ENCODE peak calls at places on chromosomes 13 and 19, in four cellular contexts. One of them, this sample, is unnamed.

GRCh38 chr13:37690361-37690760 is 91.8 kb upstream of the POSTN start:
- DNase-seq in tibial nerve: no peak
- DNase-seq in A549: no peak
- DNase-seq in neural progenitor cell: no peak
- DNase-seq in this sample: no peak

GRCh38 chr13:98239156-98240076 is 62.3 kb upstream of the RNF113B start:
- DNase-seq in tibial nerve: no peak
- DNase-seq in A549: no peak
- DNase-seq in neural progenitor cell: no peak
- DNase-seq in this sample: no peak

GRCh38 chr13:95168191-95168590 is 133.1 kb downstream of the ABCC4 start:
- DNase-seq in tibial nerve: no peak
- DNase-seq in A549: no peak
- DNase-seq in neural progenitor cell: peak; percentile 35
- DNase-seq in this sample: no peak

GRCh38 chr13:23560571-23561089 is 9.6 kb upstream of the TNFRSF19 start:
- DNase-seq in tibial nerve: no peak
- DNase-seq in A549: no peak
- DNase-seq in neural progenitor cell: no peak
- DNase-seq in this sample: no peak

GRCh38 chr13:94065741-94066140 is 413.7 kb downstream of the DCT start:
- DNase-seq in tibial nerve: no peak
- DNase-seq in A549: no peak
- DNase-seq in neural progenitor cell: no peak
- DNase-seq in this sample: no peak

GRCh38 chr13:20609145-20609544 is 42.2 kb downstream of the IFT88 start:
- DNase-seq in tibial nerve: no peak
- DNase-seq in A549: no peak
- DNase-seq in neural progenitor cell: no peak
- DNase-seq in this sample: no peak

GRCh38 chr13:28826368-28826767 is 6.2 kb downstream of the MTUS2 start:
- DNase-seq in tibial nerve: no peak
- DNase-seq in A549: no peak
- DNase-seq in neural progenitor cell: no peak
- DNase-seq in this sample: no peak

GRCh38 chr13:105612541-105612940 is 922.9 kb downstream of the EFNB2 start:
- DNase-seq in tibial nerve: no peak
- DNase-seq in A549: no peak
- DNase-seq in neural progenitor cell: no peak
- DNase-seq in this sample: no peak

GRCh38 chr13:106362637-106363036 is 172.8 kb downstream of the EFNB2 start:
- DNase-seq in tibial nerve: no peak
- DNase-seq in A549: no peak
- DNase-seq in neural progenitor cell: no peak
- DNase-seq in this sample: no peak

GRCh38 chr13:40558656-40559055 is 107.8 kb downstream of the FOXO1 start:
- DNase-seq in tibial nerve: no peak
- DNase-seq in A549: no peak
- DNase-seq in neural progenitor cell: no peak
- DNase-seq in this sample: no peak

GRCh38 chr13:70339738-70340137 is 231.5 kb upstream of the KLHL1 start:
- DNase-seq in tibial nerve: no peak
- DNase-seq in A549: peak; percentile 32
- DNase-seq in neural progenitor cell: peak; percentile 64
- DNase-seq in this sample: peak; percentile 43

GRCh38 chr19:4497770-4498389 is 20.4 kb downstream of the PLIN4 start:
- DNase-seq in tibial nerve: no peak
- DNase-seq in A549: no peak
- DNase-seq in neural progenitor cell: no peak
- DNase-seq in this sample: no peak

GRCh38 chr13:25136872-25137623 is 35.0 kb downstream of the AMER2 start:
- DNase-seq in tibial nerve: no peak
- DNase-seq in A549: no peak
- DNase-seq in neural progenitor cell: peak; percentile 47
- DNase-seq in this sample: no peak

GRCh38 chr13:50388481-50388880 is 373.2 kb downstream of the KCNRG start:
- DNase-seq in tibial nerve: no peak
- DNase-seq in A549: no peak
- DNase-seq in neural progenitor cell: no peak
- DNase-seq in this sample: no peak
- H3K4me1 ChIP-seq in tibial nerve: peaks cover 21% of the 10 kb centered on the region
- H3K4me1 ChIP-seq in A549: no peaks in the 10 kb centered on the region
- H3K4me1 ChIP-seq in neural progenitor cell: peaks cover 42% of the 10 kb centered on the region
- H3K4me1 ChIP-seq in this sample: peaks cover 12% of the 10 kb centered on the region

DNA sequence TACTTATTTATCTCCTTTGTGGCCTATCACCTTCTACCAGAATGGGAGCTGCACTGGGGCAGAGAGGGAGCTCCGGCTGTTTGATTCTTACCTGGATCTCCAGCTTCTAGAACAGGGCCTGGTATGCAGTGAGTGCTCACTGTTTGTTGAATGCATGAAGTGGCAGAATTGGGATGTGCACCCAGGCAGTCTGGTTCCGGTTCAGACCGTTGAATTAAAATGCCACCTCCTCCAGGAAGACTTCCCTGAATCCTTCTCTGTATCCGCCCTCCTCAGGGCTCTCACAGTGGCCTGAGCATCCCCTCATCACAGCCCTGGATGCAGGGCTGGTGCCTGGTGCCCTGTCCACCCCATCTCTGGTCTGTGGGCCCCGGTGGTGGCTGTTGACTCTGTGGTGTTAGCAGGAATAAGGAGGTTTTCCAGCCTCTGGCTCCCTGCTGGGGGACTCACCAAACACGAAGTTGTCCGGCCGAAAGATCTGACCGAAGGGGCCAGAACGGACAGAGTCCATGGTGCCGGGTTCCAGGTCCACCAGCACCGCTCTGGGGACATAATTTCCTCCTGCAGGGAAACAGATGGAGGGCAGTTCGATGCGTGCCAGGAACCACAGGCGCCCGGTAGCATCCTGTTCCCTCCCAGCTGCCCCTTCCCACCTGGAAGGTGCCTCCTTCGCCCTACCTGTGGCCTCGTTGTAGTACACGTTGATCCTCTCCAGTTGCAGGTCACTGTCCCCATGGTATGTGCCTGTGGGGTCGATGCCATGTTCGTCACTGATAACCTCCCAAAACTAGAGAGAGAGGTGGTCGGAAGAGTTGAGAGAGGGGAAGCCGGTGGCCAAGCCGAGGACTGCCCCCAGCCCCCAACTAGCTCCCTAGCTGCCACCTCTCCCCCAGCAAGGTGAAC is 1.0 kb downstream of the TUBB4A start:
- DNase-seq in tibial nerve: no peak
- DNase-seq in A549: no peak
- DNase-seq in neural progenitor cell: no peak
- DNase-seq in this sample: no peak
- H3K4me3 ChIP-seq in tibial nerve: peak overlapping the region; percentile 62
- H3K4me3 ChIP-seq in A549: peak overlapping the region; percentile 81
- H3K4me3 ChIP-seq in neural progenitor cell: peak overlapping the region; percentile 95
- H3K4me3 ChIP-seq in this sample: peak overlapping the region; percentile 66

GRCh38 chr13:113532156-113532806 is 41.8 kb upstream of the DCUN1D2 start:
- DNase-seq in tibial nerve: no peak
- DNase-seq in A549: no peak
- DNase-seq in neural progenitor cell: no peak
- DNase-seq in this sample: no peak
- H3K4me1 ChIP-seq in tibial nerve: no peaks in the 10 kb centered on the region
- H3K4me1 ChIP-seq in A549: no peaks in the 10 kb centered on the region
- H3K4me1 ChIP-seq in neural progenitor cell: no peaks in the 10 kb centered on the region
- H3K4me1 ChIP-seq in this sample: no peaks in the 10 kb centered on the region

GRCh38 chr19:39263912-39264305 is 4.3 kb upstream of the IFNL2 start:
- DNase-seq in tibial nerve: no peak
- DNase-seq in A549: no peak
- DNase-seq in neural progenitor cell: peak; percentile 23
- DNase-seq in this sample: no peak
- H3K4me3 ChIP-seq in tibial nerve: no peak overlapping the region
- H3K4me3 ChIP-seq in A549: no peak overlapping the region
- H3K4me3 ChIP-seq in neural progenitor cell: peak overlapping the region; percentile 13
- H3K4me3 ChIP-seq in this sample: no peak overlapping the region

GRCh38 chr19:43782311-43782660 is 1.5 kb upstream of the KCNN4 start:
- DNase-seq in tibial nerve: no peak
- DNase-seq in A549: no peak
- DNase-seq in neural progenitor cell: no peak
- DNase-seq in this sample: no peak
- H3K4me1 ChIP-seq in tibial nerve: peaks cover 37% of the 10 kb centered on the region
- H3K4me1 ChIP-seq in A549: peaks cover 79% of the 10 kb centered on the region
- H3K4me1 ChIP-seq in neural progenitor cell: peaks cover 8% of the 10 kb centered on the region
- H3K4me1 ChIP-seq in this sample: no peaks in the 10 kb centered on the region

GRCh38 chr19:893775-894090 is 449 bp downstream of the RNU6-9 start:
- DNase-seq in tibial nerve: no peak
- DNase-seq in A549: no peak
- DNase-seq in neural progenitor cell: no peak
- DNase-seq in this sample: no peak
- H3K4me3 ChIP-seq in tibial nerve: peak overlapping the region; percentile 65
- H3K4me3 ChIP-seq in A549: no peak overlapping the region
- H3K4me3 ChIP-seq in neural progenitor cell: peak overlapping the region; percentile 97
- H3K4me3 ChIP-seq in this sample: peak overlapping the region; percentile 70

DNA sequence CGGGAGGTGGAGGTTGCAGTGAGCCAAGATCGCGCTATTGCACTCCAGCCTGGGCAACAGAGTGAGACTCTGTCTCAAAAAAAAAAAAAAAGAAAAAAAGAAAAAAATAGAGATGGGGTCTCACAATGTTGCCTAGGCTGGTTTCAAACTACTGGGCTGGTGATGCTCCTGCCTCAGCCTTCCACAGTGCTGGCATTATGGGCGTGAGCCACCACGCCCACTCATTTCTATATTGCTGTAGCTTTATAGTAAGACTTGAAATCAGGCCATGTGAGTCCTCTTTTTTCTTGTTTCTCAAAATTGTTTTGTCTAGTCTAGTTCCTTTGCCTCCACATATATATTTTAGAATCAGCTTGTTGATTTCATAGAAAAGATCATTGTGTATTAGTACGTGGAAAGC is 18.3 kb downstream of the DNM2 start:
- DNase-seq in tibial nerve: no peak
- DNase-seq in A549: no peak
- DNase-seq in neural progenitor cell: no peak
- DNase-seq in this sample: no peak
- H3K4me1 ChIP-seq in tibial nerve: peaks cover 50% of the 10 kb centered on the region
- H3K4me1 ChIP-seq in A549: no peaks in the 10 kb centered on the region
- H3K4me1 ChIP-seq in neural progenitor cell: no peaks in the 10 kb centered on the region
- H3K4me1 ChIP-seq in this sample: peaks cover 4% of the 10 kb centered on the region

GRCh38 chr13:99307648-99308339 is 595 bp upstream of the GPR183 start:
- DNase-seq in tibial nerve: no peak
- DNase-seq in A549: peak; percentile 10
- DNase-seq in neural progenitor cell: no peak
- DNase-seq in this sample: no peak
- H3K4me3 ChIP-seq in tibial nerve: no peak overlapping the region
- H3K4me3 ChIP-seq in A549: no peak overlapping the region
- H3K4me3 ChIP-seq in neural progenitor cell: no peak overlapping the region
- H3K4me3 ChIP-seq in this sample: no peak overlapping the region

GRCh38 chr19:13024958-13025653 is 29.8 kb downstream of the NFIX start:
- DNase-seq in tibial nerve: no peak
- DNase-seq in A549: no peak
- DNase-seq in neural progenitor cell: peak; percentile 51
- DNase-seq in this sample: no peak
- H3K4me1 ChIP-seq in tibial nerve: peaks cover 92% of the 10 kb centered on the region
- H3K4me1 ChIP-seq in A549: peaks cover 19% of the 10 kb centered on the region
- H3K4me1 ChIP-seq in neural progenitor cell: peaks cover 21% of the 10 kb centered on the region
- H3K4me1 ChIP-seq in this sample: peaks cover 2% of the 10 kb centered on the region

GRCh38 chr13:51995677-51996551 is 15.3 kb downstream of the ATP7B start:
- DNase-seq in tibial nerve: no peak
- DNase-seq in A549: no peak
- DNase-seq in neural progenitor cell: peak; percentile 55
- DNase-seq in this sample: peak; percentile 20
- H3K4me3 ChIP-seq in tibial nerve: no peak overlapping the region
- H3K4me3 ChIP-seq in A549: no peak overlapping the region
- H3K4me3 ChIP-seq in neural progenitor cell: no peak overlapping the region
- H3K4me3 ChIP-seq in this sample: no peak overlapping the region